ENCODE peak calls at places on chromosomes 7 and 10, in four cellular contexts. J, Y, E and P are unnamed samples.

GRCh38 chr10:76285012-76285411 is 853.6 kb downstream of the LRMDA start:
- DNase-seq in J (no peak), E (no peak), Y (peak; percentile 88), P (no peak)

GRCh38 chr7:28955356-28955722 is 2.8 kb downstream of the TRIL start:
- DNase-seq in J (no peak), Y (no peak), E (no peak), P (no peak)

GRCh38 chr10:110158051-110159005 is 49.1 kb upstream of the MXI1 start:
- DNase-seq in J (no peak), Y (no peak), E (no peak), P (no peak)

GRCh38 chr10:125523347-125523746 is 159.6 kb downstream of the TEX36 start:
- DNase-seq in E (no peak), J (no peak), Y (no peak), P (no peak)

GRCh38 chr10:32446701-32447406 is 914 bp downstream of the CCDC7 start:
- DNase-seq in Y (peak; percentile 22), E (peak; percentile 23), J (no peak), P (no peak)

GRCh38 chr10:119368991-119369869 is 161.9 kb downstream of the GRK5 start:
- DNase-seq in Y (no peak), E (no peak), J (no peak), P (no peak)

GRCh38 chr10:92880233-92880861 is 32.0 kb downstream of the EXOC6 start:
- DNase-seq in J (no peak), E (no peak), Y (peak; percentile 63), P (no peak)

GRCh38 chr7:107560898-107561516 is 2.7 kb downstream of the COG5 start:
- DNase-seq in E (no peak), J (no peak), Y (no peak), P (no peak)

DNA sequence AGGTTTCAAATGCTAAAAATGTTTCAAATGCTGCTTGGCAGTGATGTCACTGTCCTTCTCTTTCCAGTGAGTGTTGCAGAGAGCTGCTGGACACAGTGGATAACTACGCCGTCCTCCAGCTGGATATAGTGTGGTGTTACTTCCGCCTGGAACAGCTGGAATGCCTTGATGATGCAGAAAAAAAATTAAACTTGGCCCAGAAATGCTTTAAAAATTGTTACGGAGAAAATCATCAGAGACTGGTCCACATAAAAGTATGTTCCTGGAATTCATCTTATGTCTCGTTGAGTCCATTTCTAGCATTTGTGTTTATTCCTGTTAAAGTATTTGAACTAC is 25.2 kb downstream of the NUB1 start:
- DNase-seq in J (no peak), Y (peak; percentile 91), E (no peak), P (no peak)
- H3K9me3 ChIP-seq in J (no peaks in the 10 kb centered on the region), Y (no peaks in the 10 kb centered on the region), E (no peaks in the 10 kb centered on the region), P (no peaks in the 10 kb centered on the region)

DNA sequence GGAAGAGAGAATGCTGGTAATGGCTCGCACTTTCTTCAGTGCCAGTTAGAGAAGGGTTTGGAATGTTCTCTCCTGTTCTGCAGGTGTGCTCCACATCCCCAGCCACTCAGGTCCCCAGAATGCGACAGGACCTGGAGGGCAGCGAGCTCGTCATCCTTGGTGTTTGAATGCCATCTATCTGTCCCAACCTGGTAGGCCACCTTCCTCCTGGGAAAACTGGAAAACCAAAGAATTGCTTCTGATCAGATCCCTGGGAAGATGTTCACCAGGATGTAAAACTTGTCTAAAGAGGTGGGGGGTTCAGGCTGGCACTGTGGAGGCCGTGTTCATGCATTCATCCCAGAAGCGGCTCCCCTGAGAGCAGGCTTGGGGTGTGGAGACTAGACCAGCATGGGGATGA is 379.5 kb downstream of the GLRX3 start:
- DNase-seq in E (no peak), Y (no peak), J (no peak), P (no peak)
- H3K9me3 ChIP-seq in E (no peaks in the 10 kb centered on the region), Y (peaks cover 55% of the 10 kb centered on the region), J (no peaks in the 10 kb centered on the region), P (no peaks in the 10 kb centered on the region)

DNA sequence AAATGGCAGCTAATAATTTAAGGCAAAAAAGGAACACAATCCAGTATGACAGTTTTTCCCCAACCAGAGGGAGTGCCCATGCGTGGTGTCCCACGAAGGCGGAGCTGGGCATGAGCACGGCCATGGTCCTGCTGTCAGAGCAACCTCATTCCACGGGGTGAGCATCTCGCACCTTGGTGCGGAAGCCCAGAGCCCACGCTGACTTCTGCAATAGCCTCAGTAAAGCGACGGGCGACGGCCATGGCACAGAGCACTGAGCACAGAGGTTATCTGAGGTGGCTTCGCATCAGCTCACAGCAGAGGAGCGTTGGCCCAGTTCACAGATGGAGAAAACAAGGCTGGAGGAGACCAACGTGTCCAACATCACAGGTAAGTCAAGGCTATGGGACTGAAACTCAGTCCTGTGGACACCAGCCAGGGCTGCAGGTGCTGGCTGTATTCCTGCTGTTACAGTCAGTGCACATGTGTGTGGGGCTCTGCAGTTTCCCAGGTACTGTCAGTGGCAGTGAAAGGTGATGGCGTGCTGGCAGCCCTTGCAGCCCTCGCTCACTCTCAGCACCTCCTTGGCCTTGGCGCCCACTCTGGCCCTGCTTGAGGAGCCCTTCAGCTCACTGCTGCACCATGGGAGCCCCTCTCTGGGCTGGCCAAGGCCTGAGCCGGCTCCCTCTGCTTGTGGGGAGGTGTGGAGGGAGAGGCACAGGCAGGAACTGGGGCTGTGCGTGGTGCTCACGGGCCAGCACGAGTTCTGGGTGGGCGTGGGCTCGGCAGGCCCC is 525.6 kb downstream of the PTPRN2 start:
- DNase-seq in E (no peak), J (no peak), Y (no peak), P (no peak)
- H3K9me3 ChIP-seq in E (no peaks in the 10 kb centered on the region), J (no peaks in the 10 kb centered on the region), Y (peaks cover 47% of the 10 kb centered on the region), P (no peaks in the 10 kb centered on the region)

GRCh38 chr10:100763043-100763747 is 17.8 kb downstream of the PAX2 start:
- DNase-seq in J (no peak), E (no peak), Y (no peak), P (no peak)
- H3K9me3 ChIP-seq in J (no peaks in the 10 kb centered on the region), E (no peaks in the 10 kb centered on the region), Y (no peaks in the 10 kb centered on the region), P (no peaks in the 10 kb centered on the region)

GRCh38 chr7:130689683-130690082 is 3.3 kb upstream of the TSGA13 start:
- DNase-seq in Y (no peak), J (no peak), E (no peak), P (no peak)
- H3K9me3 ChIP-seq in Y (peaks cover 4% of the 10 kb centered on the region), J (no peaks in the 10 kb centered on the region), E (no peaks in the 10 kb centered on the region), P (peaks cover 3% of the 10 kb centered on the region)

GRCh38 chr7:262251-262572 is 27.8 kb upstream of the FOXL3 start:
- DNase-seq in J (no peak), Y (no peak), E (no peak), P (no peak)

GRCh38 chr7:266851-267840 is 22.8 kb upstream of the FOXL3 start:
- DNase-seq in Y (no peak), E (no peak), J (no peak), P (no peak)

GRCh38 chr7:265998-266850 is 23.7 kb upstream of the FOXL3 start:
- DNase-seq in E (no peak), Y (no peak), J (no peak), P (no peak)

GRCh38 chr7:265192-265997 is 24.6 kb upstream of the FOXL3 start:
- DNase-seq in E (no peak), Y (no peak), J (no peak), P (no peak)

DNA sequence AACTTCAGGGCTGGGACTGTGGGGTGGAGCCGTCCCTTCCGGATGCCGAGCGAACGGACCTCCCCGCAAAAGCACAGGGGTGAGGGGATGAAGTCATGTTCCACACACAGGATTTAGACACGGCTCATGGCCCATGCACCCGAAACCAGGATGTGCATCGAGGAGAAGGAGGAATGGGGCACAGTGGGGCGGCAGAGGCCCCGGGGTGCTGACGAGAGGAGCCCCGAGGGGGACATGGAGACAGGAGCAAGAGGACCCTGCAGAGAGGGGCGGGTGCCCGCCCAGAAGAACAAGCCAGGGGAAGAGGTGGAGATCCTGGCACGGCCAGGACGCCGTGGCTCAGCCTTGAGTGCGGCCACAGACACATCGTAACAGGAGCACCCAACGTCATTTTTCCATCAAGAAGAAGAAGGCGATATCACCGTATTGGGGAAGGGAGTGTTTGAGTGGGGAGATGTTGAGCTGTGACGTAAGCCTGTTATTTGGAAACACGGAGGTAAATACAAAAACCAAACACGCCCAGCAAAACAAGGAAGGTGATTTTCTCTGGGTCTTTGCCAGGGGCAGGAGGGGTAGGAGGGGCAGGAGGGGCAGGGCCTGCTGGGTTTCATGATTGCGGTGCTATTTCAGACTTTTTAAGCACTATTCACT is 25.3 kb upstream of the FOXL3 start:
- DNase-seq in J (no peak), E (no peak), Y (no peak), P (no peak)
- H3K9me3 ChIP-seq in J (peaks cover 13% of the 10 kb centered on the region), E (no peaks in the 10 kb centered on the region), Y (peaks cover 32% of the 10 kb centered on the region), P (no peaks in the 10 kb centered on the region)

DNA sequence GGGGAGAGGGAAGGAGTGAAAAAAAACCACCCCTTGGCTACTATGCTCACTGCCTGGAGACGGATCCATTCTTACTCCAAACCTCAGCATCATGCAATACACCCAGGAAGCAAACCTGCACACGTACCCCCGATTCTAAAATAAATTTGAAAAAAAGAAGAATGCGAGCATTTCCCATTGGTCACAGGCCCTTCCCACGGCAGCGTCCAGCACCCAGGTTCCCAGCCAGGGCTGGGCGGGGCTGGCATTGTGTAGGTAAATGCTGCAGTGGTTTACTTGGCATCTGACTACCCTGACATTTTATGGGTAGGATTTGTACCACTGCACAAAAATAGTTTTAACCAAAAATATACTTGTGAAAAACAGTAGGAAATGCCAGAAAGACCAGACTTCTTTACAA is 418.9 kb downstream of the DNAJB6 start:
- DNase-seq in Y (no peak), J (no peak), E (no peak), P (no peak)
- H3K9me3 ChIP-seq in Y (peaks cover 56% of the 10 kb centered on the region), J (no peaks in the 10 kb centered on the region), E (no peaks in the 10 kb centered on the region), P (no peaks in the 10 kb centered on the region)

DNA sequence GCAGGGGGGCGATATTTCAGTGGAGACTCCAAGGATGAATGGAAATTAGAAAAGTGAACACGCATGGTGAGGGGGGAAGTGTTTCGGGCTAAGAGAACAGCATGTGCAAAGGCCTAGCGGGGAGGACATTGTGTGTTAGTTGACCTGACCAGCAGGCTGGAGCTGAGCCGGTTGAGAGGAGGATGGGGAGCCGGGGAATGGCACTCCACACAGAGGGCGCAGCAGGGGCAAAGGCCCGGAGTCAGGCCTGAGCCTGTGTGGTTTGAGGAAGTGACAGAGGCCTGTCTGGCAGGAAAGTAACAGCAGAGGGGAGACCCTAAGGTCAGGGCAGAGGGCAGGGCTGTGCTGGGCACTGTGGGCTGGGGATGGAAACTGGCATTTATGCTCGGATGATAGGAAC is 83.2 kb upstream of the ZNF479 start:
- DNase-seq in J (no peak), E (no peak), Y (no peak), P (no peak)
- H3K9me3 ChIP-seq in J (peaks cover 8% of the 10 kb centered on the region), E (no peaks in the 10 kb centered on the region), Y (peaks cover 45% of the 10 kb centered on the region), P (no peaks in the 10 kb centered on the region)